ENCODE peak calls at places on chromosomes 2 and 18, in four cellular contexts. One of them, this sample, is unnamed.
A peak's percentile ranks its signal among the peaks of the same experiment; 100 is the strongest.

GRCh38 chr2:112290098-112290497 is 14.7 kb downstream of the ZC3H6 start:
- DNase-seq in WTC11: no peak
- DNase-seq in K562: no peak
- DNase-seq in HepG2: no peak
- DNase-seq in this sample: no peak

GRCh38 chr2:11155326-11156059 is at the start of gene SLC66A3:
- DNase-seq in WTC11: no peak
- DNase-seq in K562: no peak
- DNase-seq in HepG2: peak; percentile 78
- DNase-seq in this sample: no peak

GRCh38 chr2:240962371-240963064 is 35.9 kb upstream of the SNED1 start:
- DNase-seq in WTC11: no peak
- DNase-seq in K562: no peak
- DNase-seq in HepG2: peak; percentile 28
- DNase-seq in this sample: peak; percentile 26

GRCh38 chr2:133489641-133490411 is 78.4 kb downstream of the NCKAP5 start:
- DNase-seq in WTC11: no peak
- DNase-seq in K562: no peak
- DNase-seq in HepG2: no peak
- DNase-seq in this sample: no peak

GRCh38 chr18:985301-985700 is 80.6 kb downstream of the ADCYAP1 start:
- DNase-seq in WTC11: peak; percentile 21
- DNase-seq in K562: no peak
- DNase-seq in HepG2: no peak
- DNase-seq in this sample: no peak

GRCh38 chr18:78898066-78898465 is 81.6 kb upstream of the SALL3 start:
- DNase-seq in WTC11: no peak
- DNase-seq in K562: no peak
- DNase-seq in HepG2: no peak
- DNase-seq in this sample: no peak

GRCh38 chr18:8610442-8610801 is 1.2 kb downstream of the RAB12 start:
- DNase-seq in WTC11: no peak
- DNase-seq in K562: no peak
- DNase-seq in HepG2: no peak
- DNase-seq in this sample: no peak

GRCh38 chr2:171523969-171524401 is 1.7 kb downstream of the CYBRD1 start:
- DNase-seq in WTC11: no peak
- DNase-seq in K562: no peak
- DNase-seq in HepG2: no peak
- DNase-seq in this sample: no peak

GRCh38 chr2:132424526-132425121 is 8.0 kb downstream of the GPR39 start:
- DNase-seq in WTC11: no peak
- DNase-seq in K562: no peak
- DNase-seq in HepG2: peak; percentile 69
- DNase-seq in this sample: no peak

GRCh38 chr2:149169653-149170052 is 131.2 kb downstream of the LYPD6B start:
- DNase-seq in WTC11: no peak
- DNase-seq in K562: no peak
- DNase-seq in HepG2: no peak
- DNase-seq in this sample: no peak

GRCh38 chr2:182020319-182021055 is 34.8 kb downstream of the PPP1R1C start:
- DNase-seq in WTC11: no peak
- DNase-seq in K562: no peak
- DNase-seq in HepG2: no peak
- DNase-seq in this sample: no peak

GRCh38 chr2:211390506-211390905 is 834.1 kb downstream of the CPS1 start:
- DNase-seq in WTC11: no peak
- DNase-seq in K562: no peak
- DNase-seq in HepG2: no peak
- DNase-seq in this sample: no peak

GRCh38 chr2:13021470-13021957 is 304.8 kb downstream of the TRIB2 start:
- DNase-seq in WTC11: no peak
- DNase-seq in K562: no peak
- DNase-seq in HepG2: no peak
- DNase-seq in this sample: no peak

GRCh38 chr2:65377556-65378307 is 54.7 kb downstream of the SPRED2 start:
- DNase-seq in WTC11: no peak
- DNase-seq in K562: peak; percentile 43
- DNase-seq in HepG2: no peak
- DNase-seq in this sample: no peak

GRCh38 chr2:197011777-197012641 is 85.5 kb upstream of the PGAP1 start:
- DNase-seq in WTC11: no peak
- DNase-seq in K562: peak; percentile 22
- DNase-seq in HepG2: peak; percentile 57
- DNase-seq in this sample: peak; percentile 61

GRCh38 chr18:28065031-28065792 is 111.7 kb downstream of the CDH2 start:
- DNase-seq in WTC11: no peak
- DNase-seq in K562: no peak
- DNase-seq in HepG2: peak; percentile 56
- DNase-seq in this sample: no peak

GRCh38 chr2:37864217-37864616 is 60.9 kb upstream of the RMDN2 start:
- DNase-seq in WTC11: no peak
- DNase-seq in K562: no peak
- DNase-seq in HepG2: no peak
- DNase-seq in this sample: no peak

GRCh38 chr2:134104754-134105153 is 149.1 kb upstream of the MGAT5 start:
- DNase-seq in WTC11: no peak
- DNase-seq in K562: no peak
- DNase-seq in HepG2: no peak
- DNase-seq in this sample: no peak

GRCh38 chr2:175030380-175031271 is 25.4 kb upstream of the CHN1 start:
- DNase-seq in WTC11: peak; percentile 61
- DNase-seq in K562: no peak
- DNase-seq in HepG2: peak; percentile 77
- DNase-seq in this sample: peak; percentile 60

GRCh38 chr2:183038341-183039300 is at the start of gene NCKAP1:
- DNase-seq in WTC11: peak; percentile 95
- DNase-seq in K562: peak; percentile 91
- DNase-seq in HepG2: peak; percentile 76
- DNase-seq in this sample: peak; percentile 89

GRCh38 chr2:12303181-12304030 is 413.3 kb upstream of the TRIB2 start:
- DNase-seq in WTC11: no peak
- DNase-seq in K562: no peak
- DNase-seq in HepG2: no peak
- DNase-seq in this sample: peak; percentile 19

GRCh38 chr2:54483426-54483825 is 27.3 kb downstream of the SPTBN1 start:
- DNase-seq in WTC11: no peak
- DNase-seq in K562: no peak
- DNase-seq in HepG2: peak; percentile 32
- DNase-seq in this sample: no peak

GRCh38 chr18:36149514-36150289 is 20.0 kb downstream of the ELP2 start:
- DNase-seq in WTC11: no peak
- DNase-seq in K562: no peak
- DNase-seq in HepG2: no peak
- DNase-seq in this sample: no peak

GRCh38 chr2:56754066-56754615 is 570.4 kb downstream of the CCDC85A start:
- DNase-seq in WTC11: no peak
- DNase-seq in K562: no peak
- DNase-seq in HepG2: no peak
- DNase-seq in this sample: no peak

GRCh38 chr2:63500398-63500797 is 87.9 kb downstream of the WDPCP start:
- DNase-seq in WTC11: no peak
- DNase-seq in K562: no peak
- DNase-seq in HepG2: no peak
- DNase-seq in this sample: no peak

GRCh38 chr2:127675335-127676261 is at the start of gene LIMS2:
- DNase-seq in WTC11: peak; percentile 52
- DNase-seq in K562: no peak
- DNase-seq in HepG2: no peak
- DNase-seq in this sample: peak; percentile 44

GRCh38 chr2:172429351-172429968 is 2.1 kb downstream of the ITGA6 start:
- DNase-seq in WTC11: no peak
- DNase-seq in K562: no peak
- DNase-seq in HepG2: no peak
- DNase-seq in this sample: peak; percentile 10

GRCh38 chr18:79926715-79927596 is 24.5 kb downstream of the SLC66A2 start:
- DNase-seq in WTC11: peak; percentile 21
- DNase-seq in K562: no peak
- DNase-seq in HepG2: no peak
- DNase-seq in this sample: no peak

GRCh38 chr2:100852999-100853908 is 33.3 kb downstream of the NPAS2 start:
- DNase-seq in WTC11: peak; percentile 34
- DNase-seq in K562: no peak
- DNase-seq in HepG2: peak; percentile 52
- DNase-seq in this sample: no peak

GRCh38 chr2:65355190-65355831 is 77.1 kb downstream of the SPRED2 start:
- DNase-seq in WTC11: no peak
- DNase-seq in K562: no peak
- DNase-seq in HepG2: no peak
- DNase-seq in this sample: no peak

GRCh38 chr2:75640621-75641121 is 5.9 kb upstream of the MRPL19 start:
- DNase-seq in WTC11: peak; percentile 68
- DNase-seq in K562: peak; percentile 66
- DNase-seq in HepG2: peak; percentile 56
- DNase-seq in this sample: peak; percentile 68

GRCh38 chr2:79860233-79861058 is 347.6 kb downstream of the CTNNA2 start:
- DNase-seq in WTC11: no peak
- DNase-seq in K562: peak; percentile 13
- DNase-seq in HepG2: peak; percentile 53
- DNase-seq in this sample: peak; percentile 42

GRCh38 chr2:81097361-81097760 is 792.8 kb upstream of the LRRTM1 start:
- DNase-seq in WTC11: no peak
- DNase-seq in K562: no peak
- DNase-seq in HepG2: no peak
- DNase-seq in this sample: no peak

GRCh38 chr2:13533524-13533922 is 816.8 kb downstream of the TRIB2 start:
- DNase-seq in WTC11: no peak
- DNase-seq in K562: no peak
- DNase-seq in HepG2: peak; percentile 63
- DNase-seq in this sample: no peak

GRCh38 chr18:7856733-7857132 is 289.6 kb downstream of the PTPRM start:
- DNase-seq in WTC11: no peak
- DNase-seq in K562: no peak
- DNase-seq in HepG2: peak; percentile 73
- DNase-seq in this sample: no peak

GRCh38 chr2:3185910-3186309 is 191.7 kb downstream of the EIPR1 start:
- DNase-seq in WTC11: no peak
- DNase-seq in K562: no peak
- DNase-seq in HepG2: no peak
- DNase-seq in this sample: no peak
- TF ChIP-seq ELF4 in WTC11: no peak
- TF ChIP-seq ELF4 in K562: no peak
- TF ChIP-seq ELF4 in HepG2: no peak
- TF ChIP-seq ELF4 in this sample: no peak

GRCh38 chr2:239756392-239757153 is 268.6 kb downstream of the NDUFA10 start:
- DNase-seq in WTC11: no peak
- DNase-seq in K562: no peak
- DNase-seq in HepG2: no peak
- DNase-seq in this sample: no peak
- TF ChIP-seq ELF4 in WTC11: no peak
- TF ChIP-seq ELF4 in K562: no peak
- TF ChIP-seq ELF4 in HepG2: no peak
- TF ChIP-seq ELF4 in this sample: no peak

GRCh38 chr2:3465328-3465727 is 54.0 kb downstream of the ADI1 start:
- DNase-seq in WTC11: no peak
- DNase-seq in K562: no peak
- DNase-seq in HepG2: no peak
- DNase-seq in this sample: no peak

GRCh38 chr2:3466966-3467365 is 52.4 kb downstream of the ADI1 start:
- DNase-seq in WTC11: no peak
- DNase-seq in K562: no peak
- DNase-seq in HepG2: no peak
- DNase-seq in this sample: no peak

GRCh38 chr2:3464401-3465005 is 54.8 kb downstream of the ADI1 start:
- DNase-seq in WTC11: no peak
- DNase-seq in K562: no peak
- DNase-seq in HepG2: no peak
- DNase-seq in this sample: no peak

GRCh38 chr2:3466482-3466863 is 52.9 kb downstream of the ADI1 start:
- DNase-seq in WTC11: no peak
- DNase-seq in K562: no peak
- DNase-seq in HepG2: no peak
- DNase-seq in this sample: no peak

GRCh38 chr2:3465844-3466481 is 53.4 kb downstream of the ADI1 start:
- DNase-seq in WTC11: no peak
- DNase-seq in K562: no peak
- DNase-seq in HepG2: peak; percentile 99
- DNase-seq in this sample: no peak
- TF ChIP-seq ELF4 in WTC11: no peak
- TF ChIP-seq ELF4 in K562: no peak
- TF ChIP-seq ELF4 in HepG2: no peak
- TF ChIP-seq ELF4 in this sample: no peak

GRCh38 chr2:32706815-32707214 is 79.0 kb downstream of the TTC27 start:
- DNase-seq in WTC11: no peak
- DNase-seq in K562: no peak
- DNase-seq in HepG2: no peak
- DNase-seq in this sample: no peak

GRCh38 chr2:32701806-32702205 is 74.0 kb downstream of the TTC27 start:
- DNase-seq in WTC11: no peak
- DNase-seq in K562: no peak
- DNase-seq in HepG2: no peak
- DNase-seq in this sample: no peak

GRCh38 chr2:32697156-32697555 is 69.3 kb downstream of the TTC27 start:
- DNase-seq in WTC11: no peak
- DNase-seq in K562: no peak
- DNase-seq in HepG2: no peak
- DNase-seq in this sample: no peak

GRCh38 chr2:32699151-32699550 is 71.3 kb downstream of the TTC27 start:
- DNase-seq in WTC11: peak; percentile 40
- DNase-seq in K562: no peak
- DNase-seq in HepG2: no peak
- DNase-seq in this sample: no peak

GRCh38 chr2:32702303-32703064 is 74.6 kb downstream of the TTC27 start:
- DNase-seq in WTC11: no peak
- DNase-seq in K562: no peak
- DNase-seq in HepG2: no peak
- DNase-seq in this sample: no peak
- TF ChIP-seq ELF4 in WTC11: no peak
- TF ChIP-seq ELF4 in K562: no peak
- TF ChIP-seq ELF4 in HepG2: no peak
- TF ChIP-seq ELF4 in this sample: no peak

GRCh38 chr2:223837290-223838061 is at the start of gene AP1S3:
- DNase-seq in WTC11: peak; percentile 90
- DNase-seq in K562: peak; percentile 60
- DNase-seq in HepG2: peak; percentile 69
- DNase-seq in this sample: peak; percentile 84

GRCh38 chr2:223835701-223836532 is 1.5 kb downstream of the AP1S3 start:
- DNase-seq in WTC11: no peak
- DNase-seq in K562: no peak
- DNase-seq in HepG2: no peak
- DNase-seq in this sample: no peak

GRCh38 chr2:223846524-223846923 is 9.1 kb upstream of the AP1S3 start:
- DNase-seq in WTC11: no peak
- DNase-seq in K562: no peak
- DNase-seq in HepG2: no peak
- DNase-seq in this sample: no peak

GRCh38 chr2:223847410-223847809 is 10.0 kb upstream of the AP1S3 start:
- DNase-seq in WTC11: no peak
- DNase-seq in K562: no peak
- DNase-seq in HepG2: no peak
- DNase-seq in this sample: no peak

GRCh38 chr2:223841436-223842180 is 4.2 kb upstream of the AP1S3 start:
- DNase-seq in WTC11: no peak
- DNase-seq in K562: no peak
- DNase-seq in HepG2: no peak
- DNase-seq in this sample: no peak
- TF ChIP-seq ELF4 in WTC11: no peak
- TF ChIP-seq ELF4 in K562: no peak
- TF ChIP-seq ELF4 in HepG2: no peak
- TF ChIP-seq ELF4 in this sample: no peak

This sample was measured in HEK293T.